ENCODE peak calls at places on chromosome 22, in seven cellular contexts. Q, V, H, X, O, P and E are unnamed samples.

GRCh38 chr22:40076702-40077645 is 82.2 kb downstream of the FAM83F start:
- DNase-seq in P (no peak), V (no peak), X (no peak), Q (no peak), O (no peak), H (no peak), E (no peak)

GRCh38 chr22:21450320-21450831 is 16.8 kb upstream of the TMEM191C start:
- DNase-seq in O (peak; percentile 8), V (no peak), P (no peak), Q (no peak), H (no peak), X (peak; percentile 3), E (no peak)

GRCh38 chr22:46598737-46599424 is 21.3 kb upstream of the GRAMD4 start:
- DNase-seq in H (no peak), Q (no peak), O (no peak), V (no peak), X (no peak), P (no peak), E (no peak)

GRCh38 chr22:44225812-44226211 is 45.1 kb downstream of the PARVG start:
- DNase-seq in Q (no peak), P (no peak), O (no peak), X (no peak), V (no peak), H (no peak), E (no peak)

GRCh38 chr22:38882480-38882879 is 10.5 kb upstream of the CBX6 start:
- DNase-seq in V (no peak), H (no peak), O (no peak), P (no peak), X (no peak), Q (no peak), E (no peak)

GRCh38 chr22:39283312-39284141 is 35.9 kb downstream of the RPL3 start:
- DNase-seq in Q (no peak), P (no peak), X (no peak), V (no peak), H (no peak), O (no peak), E (peak; percentile 26)

GRCh38 chr22:30492144-30492543 is 13.4 kb downstream of the SEC14L4 start:
- DNase-seq in P (no peak), X (no peak), O (no peak), V (no peak), H (no peak), Q (no peak), E (no peak)

GRCh38 chr22:50473088-50473487 is 1.7 kb downstream of the SBF1 start:
- DNase-seq in V (peak; percentile 60), Q (no peak), P (no peak), H (peak; percentile 65), O (no peak), X (peak; percentile 62), E (no peak)

GRCh38 chr22:24834845-24835570 is 29.0 kb downstream of the SGSM1 start:
- DNase-seq in P (no peak), X (peak; percentile 11), V (no peak), Q (peak; percentile 58), H (no peak), O (no peak), E (no peak)

GRCh38 chr22:29314074-29314473 is 1.4 kb downstream of the RASL10A start:
- DNase-seq in O (no peak), P (no peak), V (no peak), H (no peak), X (no peak), Q (no peak), E (no peak)

GRCh38 chr22:47327241-47327640 is 564.8 kb downstream of the TBC1D22A start:
- DNase-seq in P (no peak), X (no peak), O (no peak), V (no peak), Q (no peak), H (no peak), E (no peak)

GRCh38 chr22:22587577-22588188 is 28.6 kb upstream of the PRAME start:
- DNase-seq in X (no peak), P (no peak), Q (no peak), V (no peak), O (no peak), H (no peak), E (no peak)